ENCODE peak calls at places on chromosomes 16 and 17, in nine cellular contexts. O is AG04450, T is astrocyte of the cerebellum, P is fibroblast of the aortic adventitia, R is lower leg skin, Z is left lung, B is cardiac muscle cell, V is pancreas, K is kidney epithelial cell. L is an unnamed sample.

GRCh38 chr16:75806487-75806886 is 80.2 kb upstream of the CPHXL start:
- DNase-seq in T (no peak), V (no peak), P (no peak), O (no peak), Z (no peak), R (no peak), B (no peak), K (no peak), L (no peak)

GRCh38 chr16:30948956-30949654 is at the start of gene ORAI3:
- DNase-seq in P (peak), T (no peak), Z (peak), B (peak), O (no peak), R (peak), K (no peak), V (peak), L (no peak)

GRCh38 chr17:63928966-63929695 is 3.0 kb downstream of the CD79B start:
- DNase-seq in R (no peak), T (no peak), B (no peak), Z (no peak), K (no peak), O (no peak), P (no peak), V (no peak), L (no peak)

GRCh38 chr17:9427460-9428315 is 147.9 kb downstream of the STX8 start:
- DNase-seq in Z (no peak), B (no peak), P (no peak), R (no peak), K (no peak), O (no peak), T (no peak), V (no peak), L (no peak)

GRCh38 chr16:3076577-3076976 is 11.1 kb downstream of the IL32 start:
- DNase-seq in O (no peak), R (no peak), Z (no peak), K (no peak), V (no peak), B (no peak), T (no peak), P (no peak), L (no peak)

GRCh38 chr16:26795184-26795583 is 271.5 kb upstream of the C16orf82 start:
- DNase-seq in T (no peak), P (no peak), K (no peak), B (peak), V (no peak), R (no peak), O (no peak), Z (no peak), L (no peak)

GRCh38 chr17:39208136-39208535 is 8.1 kb downstream of the RPL19 start:
- DNase-seq in O (no peak), R (no peak), K (no peak), P (no peak), V (peak), B (no peak), Z (peak), T (no peak), L (no peak)

GRCh38 chr17:38660097-38661026 is 14.4 kb downstream of the EPOP start:
- DNase-seq in V (peak), Z (peak), T (no peak), K (no peak), B (no peak), P (no peak), R (no peak), O (no peak), L (no peak)

GRCh38 chr17:29241015-29241963 is 5.4 kb upstream of the CRYBA1 start:
- DNase-seq in V (no peak), B (no peak), Z (peak), O (peak), R (no peak), P (peak), T (peak), K (peak), L (no peak)

GRCh38 chr17:5719976-5720375 is 135.7 kb upstream of the NLRP1 start:
- DNase-seq in V (no peak), T (no peak), Z (no peak), P (no peak), K (no peak), R (no peak), O (no peak), B (no peak), L (no peak)

GRCh38 chr17:42677921-42678781 is 1.4 kb upstream of the PLEKHH3 start:
- DNase-seq in V (peak), R (peak), K (no peak), B (peak), Z (peak), P (peak), O (no peak), T (no peak), L (peak)

GRCh38 chr17:9916108-9916507 is 11.0 kb upstream of the RCVRN start:
- DNase-seq in O (no peak), T (no peak), K (no peak), V (no peak), Z (no peak), P (no peak), B (no peak), R (no peak), L (no peak)

GRCh38 chr17:41894791-41895331 is 23.9 kb downstream of the ACLY start:
- DNase-seq in V (no peak), K (peak), B (no peak), O (peak), Z (no peak), P (peak), R (peak), T (peak), L (no peak)

GRCh38 chr17:2067559-2067958 is 12.7 kb downstream of the HIC1 start:
- DNase-seq in K (no peak), V (no peak), P (peak), R (no peak), Z (no peak), B (no peak), O (no peak), T (peak), L (no peak)

GRCh38 chr16:53713403-53714013 is 9.6 kb downstream of the FTO start:
- DNase-seq in V (no peak), T (no peak), R (no peak), B (no peak), O (no peak), K (no peak), P (peak), Z (no peak), L (no peak)

GRCh38 chr16:85048921-85049562 is 21.4 kb downstream of the KIAA0513 start:
- DNase-seq in K (no peak), P (no peak), R (no peak), Z (no peak), T (no peak), V (no peak), B (no peak), O (no peak), L (no peak)

GRCh38 chr16:24273511-24273910 is 17.4 kb downstream of the CACNG3 start:
- DNase-seq in K (no peak), P (no peak), Z (no peak), R (no peak), T (no peak), B (no peak), O (no peak), V (no peak), L (no peak)

GRCh38 chr17:43434902-43435319 is 36.1 kb downstream of the ARL4D start:
- DNase-seq in T (peak), Z (no peak), O (no peak), P (no peak), R (no peak), K (peak), V (no peak), B (no peak), L (no peak)

GRCh38 chr16:26645629-26646028 is 421.1 kb upstream of the C16orf82 start:
- DNase-seq in K (no peak), Z (no peak), V (peak), R (no peak), P (no peak), T (no peak), B (peak), O (no peak), L (no peak)

GRCh38 chr16:48498761-48499600 is 111.0 kb downstream of the N4BP1 start:
- DNase-seq in Z (no peak), V (no peak), P (peak), O (no peak), R (peak), B (no peak), T (no peak), K (no peak), L (no peak)

GRCh38 chr17:45848405-45848804 is 3.7 kb downstream of the SPPL2C start:
- DNase-seq in B (no peak), O (no peak), V (peak), K (no peak), T (no peak), R (no peak), Z (no peak), P (no peak), L (no peak)

GRCh38 chr17:19716108-19717030 is at the start of gene SLC47A2:
- DNase-seq in K (peak), O (no peak), T (no peak), P (no peak), R (no peak), V (peak), B (no peak), Z (no peak), L (no peak)

GRCh38 chr17:1158879-1159278 is 20.9 kb downstream of the ABR start:
- DNase-seq in O (peak), B (no peak), K (no peak), P (peak), T (peak), Z (no peak), V (no peak), R (no peak), L (no peak)

GRCh38 chr16:963913-964695 is 6.7 kb downstream of the LMF1 start:
- DNase-seq in B (no peak), K (no peak), R (no peak), Z (no peak), O (no peak), T (no peak), V (no peak), P (peak), L (no peak)

GRCh38 chr17:80431246-80432195 is 16.6 kb downstream of the ENDOV start:
- DNase-seq in V (peak), K (no peak), R (no peak), Z (no peak), O (no peak), P (no peak), B (no peak), T (no peak), L (no peak)

GRCh38 chr16:83002351-83003334 is 375.9 kb downstream of the CDH13 start:
- DNase-seq in R (no peak), Z (no peak), P (peak), O (peak), B (no peak), V (no peak), T (no peak), K (no peak), L (no peak)

GRCh38 chr17:79803997-79804855 is 7.3 kb upstream of the CBX8 start:
- DNase-seq in P (peak), K (no peak), V (no peak), T (no peak), B (no peak), O (no peak), Z (no peak), R (no peak), L (peak)

GRCh38 chr17:60167095-60167741 is 17.4 kb downstream of the CA4 start:
- DNase-seq in T (no peak), K (no peak), B (no peak), O (no peak), Z (no peak), P (peak), V (no peak), R (no peak), L (no peak)

GRCh38 chr17:55451203-55451641 is 29.6 kb upstream of the MMD start:
- DNase-seq in P (peak), K (no peak), V (no peak), T (no peak), R (no peak), O (no peak), B (peak), Z (no peak), L (no peak)

GRCh38 chr17:42484304-42484703 is 25.6 kb downstream of the ATP6V0A1 start:
- DNase-seq in B (no peak), R (no peak), K (no peak), T (no peak), V (no peak), O (no peak), P (no peak), Z (no peak), L (peak)

GRCh38 chr16:30846649-30847402 is 47.1 kb downstream of the BCL7C start:
- DNase-seq in P (no peak), V (no peak), B (peak), O (no peak), K (no peak), R (no peak), Z (no peak), T (no peak), L (no peak)

GRCh38 chr16:2817496-2818277 is 650 bp downstream of the PRSS21 start:
- DNase-seq in P (no peak), K (no peak), Z (no peak), V (peak), O (no peak), B (no peak), R (no peak), T (no peak), L (no peak)

GRCh38 chr17:67244621-67245072 is 349 bp downstream of the HELZ start:
- DNase-seq in P (no peak), Z (peak), T (no peak), K (no peak), V (peak), O (no peak), B (no peak), R (no peak), L (no peak)

GRCh38 chr17:10631048-10631700 is 25.9 kb downstream of the MYH3 start:
- DNase-seq in V (peak), B (peak), O (no peak), K (no peak), R (no peak), T (no peak), P (peak), Z (no peak), L (no peak)

GRCh38 chr16:84369938-84370627 is 1.7 kb downstream of the ATP2C2 start:
- DNase-seq in V (no peak), B (no peak), K (no peak), Z (no peak), P (no peak), T (no peak), R (no peak), O (no peak), L (no peak)

GRCh38 chr17:74117999-74118421 is 85.5 kb upstream of the RPL38 start:
- DNase-seq in P (no peak), R (no peak), Z (no peak), B (peak), T (no peak), V (no peak), K (no peak), O (no peak), L (no peak)

GRCh38 chr17:74117087-74117486 is 86.4 kb upstream of the RPL38 start:
- DNase-seq in B (no peak), O (no peak), R (no peak), V (no peak), K (no peak), T (no peak), Z (no peak), P (no peak), L (no peak)

GRCh38 chr17:74118504-74118903 is 85.0 kb upstream of the RPL38 start:
- DNase-seq in R (no peak), P (no peak), V (no peak), B (peak), O (no peak), T (no peak), Z (no peak), K (no peak), L (no peak)

GRCh38 chr17:74119960-74120359 is 83.5 kb upstream of the RPL38 start:
- DNase-seq in P (no peak), R (no peak), Z (no peak), B (no peak), V (no peak), T (no peak), K (no peak), O (no peak), L (no peak)

DNA sequence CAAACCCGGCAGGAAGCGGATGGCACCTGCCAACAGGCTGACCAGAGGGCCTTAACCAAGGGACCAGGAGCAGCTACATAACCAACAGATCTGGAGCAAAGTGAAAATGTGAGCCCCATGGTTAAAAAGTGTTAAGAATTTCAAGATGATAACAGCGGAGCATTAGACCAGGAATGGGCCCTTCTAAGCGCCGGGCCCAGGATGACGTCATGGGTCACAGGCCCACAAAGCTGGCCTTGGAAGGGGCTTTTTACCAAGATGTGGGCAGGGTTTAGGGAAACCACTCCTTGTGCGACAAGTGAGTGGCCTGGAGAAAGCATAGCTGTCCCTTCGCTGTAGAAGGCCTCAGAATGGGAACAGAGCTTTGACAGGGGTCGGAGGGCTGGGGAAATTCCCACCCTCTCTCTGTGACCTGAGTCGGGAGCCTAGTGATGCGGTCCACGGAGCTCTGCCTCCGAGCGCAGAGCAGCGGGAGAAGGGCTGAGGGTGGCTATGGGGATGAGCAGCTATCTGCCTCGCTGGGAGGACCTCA is 84.4 kb upstream of the RPL38 start:
- DNase-seq in R (no peak), B (no peak), Z (no peak), O (no peak), T (no peak), K (no peak), V (no peak), P (no peak), L (no peak)
- TF ChIP-seq CTCF in R (no peak), B (no peak), Z (no peak), O (no peak), T (no peak), K (no peak), V (no peak), P (no peak), L (no peak)

GRCh38 chr17:21164226-21165019 is 37.7 kb downstream of the DHRS7B start:
- DNase-seq in R (no peak), O (no peak), V (no peak), P (peak), Z (no peak), T (no peak), K (no peak), B (no peak), L (no peak)

GRCh38 chr17:21165922-21166598 is 39.3 kb downstream of the DHRS7B start:
- DNase-seq in V (no peak), B (no peak), K (no peak), R (no peak), T (no peak), O (no peak), P (peak), Z (no peak), L (no peak)

GRCh38 chr17:21168555-21168865 is 41.7 kb downstream of the DHRS7B start:
- DNase-seq in O (no peak), K (no peak), Z (no peak), T (no peak), P (no peak), V (no peak), B (no peak), R (no peak), L (no peak)

GRCh38 chr17:21167303-21167702 is 40.5 kb downstream of the DHRS7B start:
- DNase-seq in Z (no peak), K (no peak), V (no peak), B (no peak), O (no peak), R (no peak), P (peak), T (no peak), L (no peak)

GRCh38 chr17:21166599-21167265 is 40.0 kb downstream of the DHRS7B start:
- DNase-seq in Z (no peak), P (peak), V (no peak), T (peak), R (no peak), B (no peak), O (no peak), K (no peak), L (no peak)
- H3K4me3 ChIP-seq in Z (no peak), P (no peak), V (no peak), T (no peak), R (no peak), B (no peak), O (no peak), K (no peak), L (no peak)

GRCh38 chr17:69677130-69677529 is 262.6 kb downstream of the MAP2K6 start:
- DNase-seq in B (no peak), Z (no peak), R (no peak), O (no peak), V (no peak), P (no peak), T (no peak), K (no peak), L (no peak)
- TF ChIP-seq CTCF in B (no peak), Z (no peak), R (no peak), O (peak), V (no peak), P (no peak), T (no peak), K (no peak), L (no peak)

GRCh38 chr17:17837966-17838962 is 1.5 kb upstream of the SREBF1 start:
- DNase-seq in Z (peak), R (peak), K (no peak), O (no peak), P (peak), V (no peak), B (no peak), T (no peak), L (no peak)

GRCh38 chr17:17835415-17836249 is 1.2 kb downstream of the SREBF1 start:
- DNase-seq in B (no peak), Z (no peak), R (no peak), P (no peak), T (no peak), O (no peak), K (no peak), V (no peak), L (no peak)

GRCh38 chr17:17836818-17837379 is at the start of gene SREBF1:
- DNase-seq in T (no peak), V (peak), R (no peak), K (no peak), O (no peak), Z (peak), P (no peak), B (no peak), L (no peak)

GRCh38 chr17:17836250-17836817 is 452 bp downstream of the SREBF1 start:
- DNase-seq in B (peak), O (peak), T (peak), K (peak), Z (peak), V (peak), R (peak), P (peak), L (peak)

GRCh38 chr17:17837380-17837821 is 615 bp upstream of the SREBF1 start:
- DNase-seq in R (no peak), V (no peak), T (no peak), K (no peak), B (no peak), O (no peak), Z (no peak), P (peak), L (no peak)
- H3K4me3 ChIP-seq in R (no peak), V (no peak), T (peak), K (no peak), B (peak), O (no peak), Z (peak), P (peak), L (peak)

DNA sequence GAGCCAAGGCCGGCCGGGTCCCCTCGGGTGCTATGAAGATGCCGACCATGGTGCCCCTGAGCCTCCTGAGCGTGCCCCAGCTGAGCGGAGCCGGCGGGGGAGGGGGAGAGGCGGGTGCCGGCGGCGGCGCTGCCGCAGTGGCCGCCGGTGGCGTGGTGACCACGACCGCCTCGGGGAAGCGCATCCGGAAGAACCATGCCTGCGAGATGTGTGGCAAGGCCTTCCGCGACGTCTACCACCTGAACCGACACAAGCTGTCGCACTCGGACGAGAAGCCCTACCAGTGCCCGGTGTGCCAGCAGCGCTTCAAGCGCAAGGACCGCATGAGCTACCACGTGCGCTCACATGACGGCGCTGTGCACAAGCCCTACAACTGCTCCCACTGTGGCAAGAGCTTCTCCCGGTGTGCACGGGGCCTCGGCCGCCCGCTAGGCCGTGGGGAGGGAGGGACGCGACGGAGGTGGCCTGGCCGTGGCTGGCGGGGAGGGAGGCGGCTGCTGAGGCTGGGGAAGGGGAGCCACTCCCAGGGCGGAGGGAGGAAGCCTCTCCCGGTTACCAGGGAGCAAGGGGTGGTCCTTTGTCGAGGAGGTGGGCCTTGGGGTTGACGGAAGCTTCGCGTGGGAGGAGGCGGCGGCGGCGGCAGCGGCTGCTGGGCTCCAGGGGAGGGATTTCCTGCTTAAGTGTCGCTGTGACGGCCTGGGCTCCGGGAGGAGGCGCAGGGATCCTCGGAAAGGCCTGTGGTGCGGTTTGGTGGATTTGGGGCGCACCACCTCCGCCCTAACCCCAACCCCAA is 1.3 kb downstream of the MAZ start:
- DNase-seq in R (peak), O (peak), Z (peak), T (peak), P (peak), B (peak), K (no peak), V (peak), L (peak)
- TF ChIP-seq CTCF in R (no peak), O (peak), Z (peak), T (peak), P (peak), B (peak), K (peak), V (no peak), L (peak)

L was measured in GM12864.